ENCODE peak calls at places on chromosomes 4 and X, in nine cellular contexts. U is mammary epithelial cell; V is Panc1; Z is choroid plexus epithelial cell; R is lower lobe of right lung; X is neural progenitor cell; E is right lobe of liver; T is CD8-positive, alpha-beta T cell; I is colonic mucosa. B is an unnamed sample.

GRCh38 chr4:107094332-107094731 is 58.2 kb upstream of the DKK2 start:
- DNase-seq in U (peak; percentile 11), V (no peak), Z (peak; percentile 83), R (no peak), X (no peak), E (no peak), T (no peak), I (no peak), B (peak; percentile 7)

GRCh38 chr4:74267998-74268606 is 40.2 kb upstream of the EPGN start:
- DNase-seq in U (peak; percentile 83), V (no peak), Z (peak; percentile 79), R (no peak), X (no peak), E (no peak), T (no peak), I (no peak), B (no peak)

GRCh38 chr4:83124079-83124780 is 9.7 kb upstream of the PLAC8 start:
- DNase-seq in U (no peak), V (no peak), Z (no peak), R (no peak), X (no peak), E (no peak), T (no peak), I (no peak), B (no peak)

GRCh38 chrX:2691543-2692220 is 587 bp downstream of the CD99 start:
- DNase-seq in U (no peak), V (no peak), Z (peak; percentile 50), R (peak; percentile 75), X (peak; percentile 49), E (peak; percentile 64), T (no peak), I (peak; percentile 70), B (no peak)

GRCh38 chrX:17559728-17560379 is 177.4 kb upstream of the SCML1 start:
- DNase-seq in U (peak; percentile 78), V (no peak), Z (peak; percentile 89), R (no peak), X (peak; percentile 26), E (no peak), T (no peak), I (no peak), B (peak; percentile 39)

GRCh38 chr4:188661502-188661901 is 522.3 kb downstream of the TRIML1 start:
- DNase-seq in U (no peak), V (no peak), Z (no peak), R (no peak), X (no peak), E (no peak), T (no peak), I (no peak), B (no peak)

GRCh38 chr4:15238720-15239119 is 189.1 kb upstream of the C1QTNF7 start:
- DNase-seq in U (peak; percentile 25), V (no peak), Z (peak; percentile 80), R (no peak), X (peak; percentile 60), E (no peak), T (no peak), I (no peak), B (no peak)

GRCh38 chr4:53713296-53713695 is 122.0 kb upstream of the LNX1 start:
- DNase-seq in U (no peak), V (no peak), Z (peak; percentile 34), R (no peak), X (no peak), E (no peak), T (no peak), I (no peak), B (no peak)

GRCh38 chrX:155645180-155645579 is 32.4 kb upstream of the TMLHE start:
- DNase-seq in U (no peak), V (no peak), Z (no peak), R (no peak), X (no peak), E (no peak), T (no peak), I (no peak), B (no peak)

GRCh38 chrX:31154941-31155340 is 83.1 kb upstream of the FTHL17 start:
- DNase-seq in U (no peak), V (no peak), Z (no peak), R (no peak), X (no peak), E (no peak), T (no peak), I (no peak), B (no peak)

GRCh38 chr4:120198411-120198810 is 131.8 kb upstream of the MAD2L1 start:
- DNase-seq in U (peak; percentile 66), V (no peak), Z (no peak), R (no peak), X (no peak), E (no peak), T (no peak), I (no peak), B (no peak)

GRCh38 chr4:72969957-72970356 is 99.6 kb downstream of the COX18 start:
- DNase-seq in U (peak; percentile 29), V (no peak), Z (peak; percentile 42), R (no peak), X (peak; percentile 66), E (no peak), T (no peak), I (no peak), B (no peak)

GRCh38 chrX:13119386-13119785 is 75.0 kb upstream of the FAM9C start:
- DNase-seq in U (peak; percentile 42), V (no peak), Z (peak; percentile 63), R (no peak), X (peak; percentile 55), E (no peak), T (no peak), I (no peak), B (no peak)

GRCh38 chr4:158750379-158750778 is 18.4 kb upstream of the FNIP2 start:
- DNase-seq in U (no peak), V (no peak), Z (peak; percentile 58), R (no peak), X (no peak), E (no peak), T (no peak), I (no peak), B (no peak)

GRCh38 chr4:4721636-4722035 is 137.8 kb upstream of the MSX1 start:
- DNase-seq in U (no peak), V (no peak), Z (no peak), R (no peak), X (no peak), E (no peak), T (no peak), I (no peak), B (no peak)

GRCh38 chr4:4720671-4721070 is 138.8 kb upstream of the MSX1 start:
- DNase-seq in U (no peak), V (no peak), Z (no peak), R (no peak), X (no peak), E (no peak), T (no peak), I (no peak), B (no peak)

GRCh38 chr4:4730214-4730613 is 129.3 kb upstream of the MSX1 start:
- DNase-seq in U (no peak), V (no peak), Z (no peak), R (no peak), X (no peak), E (no peak), T (no peak), I (no peak), B (no peak)

GRCh38 chr4:4727536-4727935 is 131.9 kb upstream of the MSX1 start:
- DNase-seq in U (no peak), V (no peak), Z (no peak), R (no peak), X (no peak), E (no peak), T (no peak), I (no peak), B (no peak)

GRCh38 chr4:4726051-4726450 is 133.4 kb upstream of the MSX1 start:
- DNase-seq in U (no peak), V (no peak), Z (no peak), R (no peak), X (no peak), E (no peak), T (no peak), I (no peak), B (no peak)
- H3K4me3 ChIP-seq in U (no peak overlapping the region), V (no peak overlapping the region), Z (no peak overlapping the region), R (no peak overlapping the region), X (no peak overlapping the region), E (no peak overlapping the region), T (no peak overlapping the region), I (no peak overlapping the region), B (no peak overlapping the region)

DNA sequence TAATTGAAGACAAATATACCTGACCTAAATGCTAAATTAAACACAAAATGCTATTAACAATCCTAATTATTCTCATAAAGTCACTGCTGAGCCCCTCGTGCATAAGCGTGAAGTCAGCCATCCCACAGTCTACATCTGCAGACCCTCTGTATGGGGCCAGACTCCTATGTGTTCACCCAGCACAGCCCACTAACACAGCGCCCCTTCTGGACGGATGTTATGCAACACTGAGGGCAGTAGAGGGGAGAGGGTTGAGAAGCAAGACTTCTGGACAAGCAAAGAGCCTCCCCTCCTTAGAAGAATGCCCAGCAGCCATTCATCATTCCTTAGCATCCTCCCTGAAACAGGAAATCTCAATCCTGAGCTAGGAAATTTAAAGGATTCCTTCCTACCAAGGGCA is 7.9 kb downstream of the TRPC3 start:
- DNase-seq in U (no peak), V (no peak), Z (no peak), R (no peak), X (peak; percentile 53), E (no peak), T (no peak), I (no peak), B (no peak)
- TF ChIP-seq CTCF in U (peak; percentile 15), V (peak; percentile 45), Z (peak; percentile 54), R (no peak), X (peak; percentile 61), E (no peak), T (peak; percentile 48), I (no peak), B (peak; percentile 25)

GRCh38 chrX:40853004-40853815 is 117.9 kb upstream of the MED14 start:
- DNase-seq in U (no peak), V (no peak), Z (no peak), R (no peak), X (no peak), E (no peak), T (no peak), I (no peak), B (no peak)
- H3K4me3 ChIP-seq in U (no peak overlapping the region), V (no peak overlapping the region), Z (no peak overlapping the region), R (no peak overlapping the region), X (no peak overlapping the region), E (no peak overlapping the region), T (no peak overlapping the region), I (no peak overlapping the region), B (no peak overlapping the region)

GRCh38 chrX:128804828-128805227 is 718.5 kb downstream of the SMARCA1 start:
- DNase-seq in U (no peak), V (no peak), Z (no peak), R (no peak), X (no peak), E (no peak), T (no peak), I (no peak), B (no peak)

GRCh38 chrX:128805236-128805635 is 718.1 kb downstream of the SMARCA1 start:
- DNase-seq in U (no peak), V (no peak), Z (no peak), R (no peak), X (no peak), E (no peak), T (no peak), I (no peak), B (no peak)

DNA sequence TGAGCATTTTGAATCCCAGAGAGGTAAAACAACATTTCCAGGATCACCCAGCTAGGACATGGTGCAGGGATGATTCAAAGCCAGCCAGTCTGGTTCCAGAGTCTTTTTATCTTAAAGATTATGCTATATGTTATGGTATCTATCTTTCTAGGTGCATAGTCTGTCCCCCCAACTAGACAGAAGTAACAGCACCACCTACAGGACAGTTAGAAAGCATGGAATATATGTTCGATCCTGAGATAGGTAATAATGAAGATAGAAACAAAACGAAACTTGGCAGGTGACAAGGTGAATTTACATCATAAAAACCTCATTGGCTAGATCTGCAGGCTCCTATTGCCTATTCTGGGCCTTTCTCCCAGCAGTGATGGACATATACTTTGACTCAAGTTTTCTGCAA is 723.2 kb downstream of the SMARCA1 start:
- DNase-seq in U (no peak), V (no peak), Z (peak; percentile 3), R (no peak), X (peak; percentile 21), E (no peak), T (no peak), I (no peak), B (no peak)
- TF ChIP-seq CTCF in U (no peak), V (peak; percentile 25), Z (no peak), R (no peak), X (peak; percentile 63), E (no peak), T (no peak), I (no peak), B (peak; percentile 32)

B was measured in LNCaP clone FGC.